ENCODE peak calls at places on chromosomes 2 and 18, in nine cellular contexts. One of them, this sample, is unnamed.

GRCh38 chr2:3536682-3537632 is 17.6 kb upstream of the ADI1 start:
- DNase-seq in substantia nigra: no peak
- DNase-seq in brain microvascular endothelial cell: peak
- DNase-seq in stimulated activated naive CD8-positive, alpha-beta T cell treated with anti-CD3 and anti-CD28 coated beads, Interleukin-15, Interleukin-2, amounts not matched to agents 100 U/mL and 50 U/mL, for 24 hours: no peak
- DNase-seq in fibroblast of gingiva: peak
- DNase-seq in pons: no peak
- DNase-seq in NCI-H1930: no peak
- DNase-seq in lower lobe of right lung: no peak
- DNase-seq in AG09309: no peak
- DNase-seq in this sample: no peak

GRCh38 chr2:30201990-30202389 is 29.3 kb upstream of the LBH start:
- DNase-seq in fibroblast of gingiva: peak
- DNase-seq in substantia nigra: peak
- DNase-seq in lower lobe of right lung: no peak
- DNase-seq in AG09309: no peak
- DNase-seq in NCI-H1930: no peak
- DNase-seq in brain microvascular endothelial cell: no peak
- DNase-seq in stimulated activated naive CD8-positive, alpha-beta T cell treated with anti-CD3 and anti-CD28 coated beads, Interleukin-15, Interleukin-2, amounts not matched to agents 100 U/mL and 50 U/mL, for 24 hours: no peak
- DNase-seq in pons: peak
- DNase-seq in this sample: no peak

GRCh38 chr2:70785137-70785911 is 5.1 kb downstream of the FIGLA start:
- DNase-seq in pons: peak
- DNase-seq in stimulated activated naive CD8-positive, alpha-beta T cell treated with anti-CD3 and anti-CD28 coated beads, Interleukin-15, Interleukin-2, amounts not matched to agents 100 U/mL and 50 U/mL, for 24 hours: peak
- DNase-seq in lower lobe of right lung: no peak
- DNase-seq in fibroblast of gingiva: no peak
- DNase-seq in NCI-H1930: no peak
- DNase-seq in AG09309: no peak
- DNase-seq in brain microvascular endothelial cell: peak
- DNase-seq in substantia nigra: peak
- DNase-seq in this sample: no peak

GRCh38 chr18:59874166-59874565 is 25.6 kb upstream of the PMAIP1 start:
- DNase-seq in fibroblast of gingiva: peak
- DNase-seq in AG09309: peak
- DNase-seq in stimulated activated naive CD8-positive, alpha-beta T cell treated with anti-CD3 and anti-CD28 coated beads, Interleukin-15, Interleukin-2, amounts not matched to agents 100 U/mL and 50 U/mL, for 24 hours: no peak
- DNase-seq in pons: no peak
- DNase-seq in brain microvascular endothelial cell: peak
- DNase-seq in lower lobe of right lung: no peak
- DNase-seq in NCI-H1930: no peak
- DNase-seq in substantia nigra: no peak
- DNase-seq in this sample: no peak

GRCh38 chr2:240585101-240585500 is 1.4 kb upstream of the CAPN10 start:
- DNase-seq in substantia nigra: no peak
- DNase-seq in fibroblast of gingiva: no peak
- DNase-seq in pons: no peak
- DNase-seq in NCI-H1930: no peak
- DNase-seq in lower lobe of right lung: peak
- DNase-seq in brain microvascular endothelial cell: no peak
- DNase-seq in AG09309: no peak
- DNase-seq in stimulated activated naive CD8-positive, alpha-beta T cell treated with anti-CD3 and anti-CD28 coated beads, Interleukin-15, Interleukin-2, amounts not matched to agents 100 U/mL and 50 U/mL, for 24 hours: no peak
- DNase-seq in this sample: no peak

GRCh38 chr2:204407209-204408070 is 137.8 kb upstream of the PARD3B start:
- DNase-seq in stimulated activated naive CD8-positive, alpha-beta T cell treated with anti-CD3 and anti-CD28 coated beads, Interleukin-15, Interleukin-2, amounts not matched to agents 100 U/mL and 50 U/mL, for 24 hours: no peak
- DNase-seq in lower lobe of right lung: no peak
- DNase-seq in brain microvascular endothelial cell: peak
- DNase-seq in pons: no peak
- DNase-seq in substantia nigra: no peak
- DNase-seq in NCI-H1930: no peak
- DNase-seq in AG09309: no peak
- DNase-seq in fibroblast of gingiva: no peak
- DNase-seq in this sample: no peak

GRCh38 chr2:23568257-23569190 is 183.5 kb downstream of the KLHL29 start:
- DNase-seq in lower lobe of right lung: no peak
- DNase-seq in fibroblast of gingiva: peak
- DNase-seq in brain microvascular endothelial cell: no peak
- DNase-seq in stimulated activated naive CD8-positive, alpha-beta T cell treated with anti-CD3 and anti-CD28 coated beads, Interleukin-15, Interleukin-2, amounts not matched to agents 100 U/mL and 50 U/mL, for 24 hours: no peak
- DNase-seq in AG09309: no peak
- DNase-seq in substantia nigra: no peak
- DNase-seq in NCI-H1930: no peak
- DNase-seq in pons: no peak
- DNase-seq in this sample: no peak

GRCh38 chr18:58850784-58851469 is 13.8 kb upstream of the ZNF532 start:
- DNase-seq in AG09309: no peak
- DNase-seq in stimulated activated naive CD8-positive, alpha-beta T cell treated with anti-CD3 and anti-CD28 coated beads, Interleukin-15, Interleukin-2, amounts not matched to agents 100 U/mL and 50 U/mL, for 24 hours: no peak
- DNase-seq in brain microvascular endothelial cell: no peak
- DNase-seq in pons: no peak
- DNase-seq in lower lobe of right lung: no peak
- DNase-seq in fibroblast of gingiva: no peak
- DNase-seq in NCI-H1930: no peak
- DNase-seq in substantia nigra: no peak
- DNase-seq in this sample: no peak

GRCh38 chr18:76446321-76446720 is 48.7 kb downstream of the ZNF516 start:
- DNase-seq in lower lobe of right lung: no peak
- DNase-seq in NCI-H1930: no peak
- DNase-seq in substantia nigra: no peak
- DNase-seq in AG09309: no peak
- DNase-seq in fibroblast of gingiva: no peak
- DNase-seq in brain microvascular endothelial cell: no peak
- DNase-seq in pons: no peak
- DNase-seq in stimulated activated naive CD8-positive, alpha-beta T cell treated with anti-CD3 and anti-CD28 coated beads, Interleukin-15, Interleukin-2, amounts not matched to agents 100 U/mL and 50 U/mL, for 24 hours: no peak
- DNase-seq in this sample: no peak

GRCh38 chr2:171972329-171972982 is 27.3 kb upstream of the METAP1D start:
- DNase-seq in stimulated activated naive CD8-positive, alpha-beta T cell treated with anti-CD3 and anti-CD28 coated beads, Interleukin-15, Interleukin-2, amounts not matched to agents 100 U/mL and 50 U/mL, for 24 hours: no peak
- DNase-seq in substantia nigra: no peak
- DNase-seq in pons: no peak
- DNase-seq in lower lobe of right lung: no peak
- DNase-seq in AG09309: no peak
- DNase-seq in NCI-H1930: no peak
- DNase-seq in fibroblast of gingiva: no peak
- DNase-seq in brain microvascular endothelial cell: no peak
- DNase-seq in this sample: no peak

GRCh38 chr18:76558881-76559667 is 64.0 kb upstream of the ZNF516 start:
- DNase-seq in lower lobe of right lung: no peak
- DNase-seq in fibroblast of gingiva: peak
- DNase-seq in substantia nigra: no peak
- DNase-seq in NCI-H1930: no peak
- DNase-seq in stimulated activated naive CD8-positive, alpha-beta T cell treated with anti-CD3 and anti-CD28 coated beads, Interleukin-15, Interleukin-2, amounts not matched to agents 100 U/mL and 50 U/mL, for 24 hours: no peak
- DNase-seq in brain microvascular endothelial cell: no peak
- DNase-seq in AG09309: no peak
- DNase-seq in pons: no peak
- DNase-seq in this sample: no peak

GRCh38 chr18:56593906-56594305 is 44.5 kb downstream of the TXNL1 start:
- DNase-seq in substantia nigra: no peak
- DNase-seq in pons: no peak
- DNase-seq in brain microvascular endothelial cell: peak
- DNase-seq in lower lobe of right lung: no peak
- DNase-seq in stimulated activated naive CD8-positive, alpha-beta T cell treated with anti-CD3 and anti-CD28 coated beads, Interleukin-15, Interleukin-2, amounts not matched to agents 100 U/mL and 50 U/mL, for 24 hours: no peak
- DNase-seq in AG09309: no peak
- DNase-seq in fibroblast of gingiva: no peak
- DNase-seq in NCI-H1930: no peak
- DNase-seq in this sample: no peak

GRCh38 chr2:187215576-187216240 is 232.3 kb downstream of the CALCRL start:
- DNase-seq in substantia nigra: no peak
- DNase-seq in stimulated activated naive CD8-positive, alpha-beta T cell treated with anti-CD3 and anti-CD28 coated beads, Interleukin-15, Interleukin-2, amounts not matched to agents 100 U/mL and 50 U/mL, for 24 hours: no peak
- DNase-seq in pons: no peak
- DNase-seq in NCI-H1930: no peak
- DNase-seq in brain microvascular endothelial cell: no peak
- DNase-seq in AG09309: no peak
- DNase-seq in lower lobe of right lung: no peak
- DNase-seq in fibroblast of gingiva: peak
- DNase-seq in this sample: no peak

GRCh38 chr2:71952572-71953188 is 195.0 kb downstream of the CYP26B1 start:
- DNase-seq in pons: no peak
- DNase-seq in NCI-H1930: no peak
- DNase-seq in brain microvascular endothelial cell: no peak
- DNase-seq in fibroblast of gingiva: no peak
- DNase-seq in substantia nigra: no peak
- DNase-seq in AG09309: no peak
- DNase-seq in lower lobe of right lung: no peak
- DNase-seq in stimulated activated naive CD8-positive, alpha-beta T cell treated with anti-CD3 and anti-CD28 coated beads, Interleukin-15, Interleukin-2, amounts not matched to agents 100 U/mL and 50 U/mL, for 24 hours: no peak
- DNase-seq in this sample: no peak

GRCh38 chr2:98709530-98709929 is 21.4 kb downstream of the MGAT4A start:
- DNase-seq in fibroblast of gingiva: peak
- DNase-seq in brain microvascular endothelial cell: no peak
- DNase-seq in NCI-H1930: no peak
- DNase-seq in lower lobe of right lung: no peak
- DNase-seq in pons: peak
- DNase-seq in substantia nigra: no peak
- DNase-seq in AG09309: no peak
- DNase-seq in stimulated activated naive CD8-positive, alpha-beta T cell treated with anti-CD3 and anti-CD28 coated beads, Interleukin-15, Interleukin-2, amounts not matched to agents 100 U/mL and 50 U/mL, for 24 hours: no peak
- DNase-seq in this sample: no peak

GRCh38 chr2:33021542-33022259 is 74.9 kb downstream of the LTBP1 start:
- DNase-seq in brain microvascular endothelial cell: peak
- DNase-seq in stimulated activated naive CD8-positive, alpha-beta T cell treated with anti-CD3 and anti-CD28 coated beads, Interleukin-15, Interleukin-2, amounts not matched to agents 100 U/mL and 50 U/mL, for 24 hours: no peak
- DNase-seq in lower lobe of right lung: no peak
- DNase-seq in pons: no peak
- DNase-seq in NCI-H1930: no peak
- DNase-seq in fibroblast of gingiva: peak
- DNase-seq in substantia nigra: no peak
- DNase-seq in AG09309: no peak
- DNase-seq in this sample: no peak

GRCh38 chr2:189147361-189147760 is 32.2 kb downstream of the COL5A2 start:
- DNase-seq in fibroblast of gingiva: no peak
- DNase-seq in AG09309: no peak
- DNase-seq in brain microvascular endothelial cell: no peak
- DNase-seq in stimulated activated naive CD8-positive, alpha-beta T cell treated with anti-CD3 and anti-CD28 coated beads, Interleukin-15, Interleukin-2, amounts not matched to agents 100 U/mL and 50 U/mL, for 24 hours: no peak
- DNase-seq in NCI-H1930: no peak
- DNase-seq in substantia nigra: no peak
- DNase-seq in pons: no peak
- DNase-seq in lower lobe of right lung: no peak
- DNase-seq in this sample: no peak

GRCh38 chr2:187986392-187987105 is 305.1 kb upstream of the GULP1 start:
- DNase-seq in NCI-H1930: peak
- DNase-seq in fibroblast of gingiva: peak
- DNase-seq in stimulated activated naive CD8-positive, alpha-beta T cell treated with anti-CD3 and anti-CD28 coated beads, Interleukin-15, Interleukin-2, amounts not matched to agents 100 U/mL and 50 U/mL, for 24 hours: no peak
- DNase-seq in AG09309: no peak
- DNase-seq in brain microvascular endothelial cell: peak
- DNase-seq in lower lobe of right lung: no peak
- DNase-seq in pons: no peak
- DNase-seq in substantia nigra: no peak
- DNase-seq in this sample: no peak

GRCh38 chr2:111617299-111617803 is 266.6 kb downstream of the ANAPC1 start:
- DNase-seq in NCI-H1930: no peak
- DNase-seq in lower lobe of right lung: no peak
- DNase-seq in substantia nigra: no peak
- DNase-seq in pons: no peak
- DNase-seq in fibroblast of gingiva: no peak
- DNase-seq in AG09309: no peak
- DNase-seq in brain microvascular endothelial cell: no peak
- DNase-seq in stimulated activated naive CD8-positive, alpha-beta T cell treated with anti-CD3 and anti-CD28 coated beads, Interleukin-15, Interleukin-2, amounts not matched to agents 100 U/mL and 50 U/mL, for 24 hours: no peak
- DNase-seq in this sample: no peak

GRCh38 chr2:18339326-18339725 is 221.1 kb downstream of the RDH14 start:
- DNase-seq in substantia nigra: no peak
- DNase-seq in pons: no peak
- DNase-seq in NCI-H1930: no peak
- DNase-seq in fibroblast of gingiva: no peak
- DNase-seq in lower lobe of right lung: no peak
- DNase-seq in AG09309: no peak
- DNase-seq in brain microvascular endothelial cell: no peak
- DNase-seq in stimulated activated naive CD8-positive, alpha-beta T cell treated with anti-CD3 and anti-CD28 coated beads, Interleukin-15, Interleukin-2, amounts not matched to agents 100 U/mL and 50 U/mL, for 24 hours: no peak
- DNase-seq in this sample: no peak

GRCh38 chr2:46270384-46270783 is 26.8 kb upstream of the EPAS1 start:
- DNase-seq in substantia nigra: no peak
- DNase-seq in lower lobe of right lung: no peak
- DNase-seq in stimulated activated naive CD8-positive, alpha-beta T cell treated with anti-CD3 and anti-CD28 coated beads, Interleukin-15, Interleukin-2, amounts not matched to agents 100 U/mL and 50 U/mL, for 24 hours: no peak
- DNase-seq in NCI-H1930: no peak
- DNase-seq in fibroblast of gingiva: no peak
- DNase-seq in brain microvascular endothelial cell: peak
- DNase-seq in pons: no peak
- DNase-seq in AG09309: no peak
- DNase-seq in this sample: no peak

GRCh38 chr2:225288986-225289385 is 110.5 kb upstream of the NYAP2 start:
- DNase-seq in AG09309: no peak
- DNase-seq in substantia nigra: no peak
- DNase-seq in fibroblast of gingiva: no peak
- DNase-seq in stimulated activated naive CD8-positive, alpha-beta T cell treated with anti-CD3 and anti-CD28 coated beads, Interleukin-15, Interleukin-2, amounts not matched to agents 100 U/mL and 50 U/mL, for 24 hours: no peak
- DNase-seq in pons: no peak
- DNase-seq in NCI-H1930: no peak
- DNase-seq in brain microvascular endothelial cell: peak
- DNase-seq in lower lobe of right lung: no peak
- DNase-seq in this sample: no peak

GRCh38 chr2:170819941-170820646 is 3.4 kb downstream of the GAD1 start:
- DNase-seq in NCI-H1930: no peak
- DNase-seq in brain microvascular endothelial cell: no peak
- DNase-seq in stimulated activated naive CD8-positive, alpha-beta T cell treated with anti-CD3 and anti-CD28 coated beads, Interleukin-15, Interleukin-2, amounts not matched to agents 100 U/mL and 50 U/mL, for 24 hours: peak
- DNase-seq in substantia nigra: no peak
- DNase-seq in pons: no peak
- DNase-seq in lower lobe of right lung: no peak
- DNase-seq in AG09309: no peak
- DNase-seq in fibroblast of gingiva: no peak
- DNase-seq in this sample: no peak